ENCODE peak calls at places on chromosomes 3 and 15, in five cellular contexts. H is AG04449, C is GM23248, E is fibroblast of mammary gland, B is GM06990. Y is an unnamed sample.

GRCh38 chr3:56800373-56801150 is 1.2 kb downstream of the ARHGEF3 start:
- DNase-seq in H (no peak), E (no peak), C (no peak), B (peak; percentile 58), Y (no peak)

GRCh38 chr3:98797905-98798304 is 34.8 kb downstream of the ST3GAL6 start:
- DNase-seq in B (no peak), H (no peak), C (no peak), E (no peak), Y (no peak)

GRCh38 chr3:83074485-83074884 is 1313.0 kb upstream of the GBE1 start:
- DNase-seq in E (no peak), C (no peak), H (no peak), B (no peak), Y (no peak)

GRCh38 chr3:30606301-30607031 is at the start of gene TGFBR2:
- DNase-seq in E (peak; percentile 100), C (peak; percentile 99), B (peak; percentile 66), H (peak; percentile 86), Y (peak; percentile 99)

GRCh38 chr15:40307421-40308165 is at the start of gene PLCB2:
- DNase-seq in H (no peak), C (no peak), E (no peak), B (peak; percentile 65), Y (no peak)

GRCh38 chr3:24137354-24137753 is 192.3 kb downstream of the NR1D2 start:
- DNase-seq in H (no peak), B (no peak), C (no peak), E (no peak), Y (no peak)

GRCh38 chr3:138389144-138389601 is 40.8 kb downstream of the MRAS start:
- DNase-seq in B (no peak), E (peak; percentile 78), H (no peak), C (peak; percentile 26), Y (no peak)

GRCh38 chr3:50525987-50526386 is 22.6 kb upstream of the CACNA2D2 start:
- DNase-seq in E (peak; percentile 53), H (no peak), B (no peak), C (peak; percentile 67), Y (peak; percentile 48)

GRCh38 chr3:113885050-113885449 is 46.5 kb downstream of the GRAMD1C start:
- DNase-seq in B (peak; percentile 6), C (no peak), E (no peak), H (no peak), Y (no peak)

GRCh38 chr15:98126326-98127090 is 166.0 kb downstream of the ARRDC4 start:
- DNase-seq in E (peak; percentile 24), H (no peak), B (no peak), C (peak; percentile 48), Y (no peak)

GRCh38 chr15:20349774-20350498 is 191.7 kb downstream of the GOLGA6L6 start:
- DNase-seq in B (no peak), H (no peak), C (no peak), E (no peak), Y (no peak)

GRCh38 chr15:32943691-32944090 is 225.9 kb downstream of the GREM1 start:
- DNase-seq in C (no peak), H (peak; percentile 16), B (no peak), E (peak; percentile 28), Y (peak; percentile 63)

GRCh38 chr3:188296761-188297689 is 143.1 kb downstream of the LPP start:
- DNase-seq in H (no peak), C (peak; percentile 90), B (no peak), E (peak; percentile 92), Y (peak; percentile 59)

GRCh38 chr15:92413511-92413910 is 19.8 kb downstream of the ST8SIA2 start:
- DNase-seq in E (no peak), C (no peak), B (no peak), H (no peak), Y (no peak)

GRCh38 chr3:61847784-61848462 is 286.6 kb downstream of the PTPRG start:
- DNase-seq in H (no peak), C (peak; percentile 50), E (peak; percentile 85), B (no peak), Y (peak; percentile 22)
- H3K4me3 ChIP-seq in H (no peak overlapping the region), C (peak overlapping the region; percentile 37), E (no peak overlapping the region), B (no peak overlapping the region), Y (peak overlapping the region; percentile 73)

DNA sequence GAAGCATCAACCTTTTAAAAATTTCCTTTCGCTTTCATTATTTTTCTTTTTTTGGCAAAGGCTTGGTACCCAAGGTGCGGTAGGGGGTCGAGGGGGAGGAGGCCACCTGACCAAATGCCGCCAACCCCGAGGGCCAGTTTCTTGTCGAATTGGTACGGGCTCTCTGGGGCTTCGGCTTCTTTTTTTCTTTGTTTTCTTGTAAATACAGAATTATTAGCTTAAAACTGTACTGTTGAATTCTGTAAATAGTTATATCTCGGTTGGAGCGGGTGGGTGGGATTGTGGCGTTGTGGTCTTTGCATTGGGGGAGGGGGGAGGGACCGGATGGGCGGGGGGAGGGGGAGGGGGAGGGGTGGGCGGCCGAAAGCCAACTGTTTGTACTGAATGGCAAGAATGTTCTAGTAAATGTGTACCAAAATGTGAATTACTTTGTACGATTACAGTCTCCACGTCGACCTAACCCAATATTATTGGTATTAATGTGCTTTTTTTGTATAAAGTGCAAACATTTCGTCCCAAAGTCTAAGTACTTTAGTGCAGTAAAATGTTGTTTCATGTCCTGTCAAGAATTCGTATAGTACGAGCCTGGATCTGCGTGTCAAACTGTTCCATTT is 4.7 kb downstream of the ZIC1 start:
- DNase-seq in C (no peak), E (no peak), B (no peak), H (no peak), Y (no peak)
- H3K4me3 ChIP-seq in C (no peak overlapping the region), E (no peak overlapping the region), B (no peak overlapping the region), H (no peak overlapping the region), Y (peak overlapping the region; percentile 71)

GRCh38 chr3:52894756-52895155 is 2.6 kb downstream of the STIMATE start:
- DNase-seq in C (no peak), B (no peak), E (no peak), H (no peak), Y (no peak)
- H3K4me3 ChIP-seq in C (no peak overlapping the region), B (no peak overlapping the region), E (no peak overlapping the region), H (no peak overlapping the region), Y (no peak overlapping the region)

GRCh38 chr3:61897848-61898247 is 336.5 kb downstream of the PTPRG start:
- DNase-seq in H (no peak), B (no peak), C (no peak), E (no peak), Y (no peak)
- H3K4me3 ChIP-seq in H (no peak overlapping the region), B (no peak overlapping the region), C (no peak overlapping the region), E (no peak overlapping the region), Y (no peak overlapping the region)

GRCh38 chr15:64774556-64775523 is 549 bp downstream of the RBPMS2 start:
- DNase-seq in E (no peak), B (no peak), C (peak; percentile 43), H (no peak), Y (peak; percentile 58)

GRCh38 chr15:64779024-64779423 is 3.6 kb upstream of the RBPMS2 start:
- DNase-seq in H (no peak), C (no peak), B (no peak), E (no peak), Y (no peak)

GRCh38 chr15:64773606-64774555 is 1.5 kb downstream of the RBPMS2 start:
- DNase-seq in E (no peak), H (no peak), C (no peak), B (no peak), Y (no peak)

GRCh38 chr15:64775551-64776401 is at the start of gene RBPMS2:
- DNase-seq in H (no peak), C (peak; percentile 48), B (no peak), E (no peak), Y (peak; percentile 55)

DNA sequence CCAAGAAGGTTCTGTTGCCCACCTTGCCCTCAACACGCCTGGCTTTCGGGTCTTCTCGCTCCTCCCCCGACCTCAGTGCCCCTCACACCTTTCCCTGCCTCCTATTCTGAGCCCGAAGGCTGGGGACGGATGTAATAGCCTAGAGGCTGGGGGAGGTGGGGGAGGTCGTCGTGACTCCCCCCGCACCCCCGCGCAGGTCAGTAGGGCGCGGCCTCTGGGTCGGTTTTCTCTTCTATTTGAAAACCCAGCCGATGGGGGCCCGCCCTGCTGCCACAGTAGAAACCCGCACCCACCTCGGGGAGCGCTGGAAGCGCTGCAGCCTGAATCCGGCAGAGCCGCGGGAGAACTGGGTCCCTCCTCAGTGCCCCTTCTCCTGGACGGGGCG is 1.0 kb upstream of the RBPMS2 start:
- DNase-seq in H (no peak), E (no peak), B (no peak), C (no peak), Y (no peak)
- H3K4me3 ChIP-seq in H (peak overlapping the region; percentile 46), E (no peak overlapping the region), B (no peak overlapping the region), C (no peak overlapping the region), Y (peak overlapping the region; percentile 69)

DNA sequence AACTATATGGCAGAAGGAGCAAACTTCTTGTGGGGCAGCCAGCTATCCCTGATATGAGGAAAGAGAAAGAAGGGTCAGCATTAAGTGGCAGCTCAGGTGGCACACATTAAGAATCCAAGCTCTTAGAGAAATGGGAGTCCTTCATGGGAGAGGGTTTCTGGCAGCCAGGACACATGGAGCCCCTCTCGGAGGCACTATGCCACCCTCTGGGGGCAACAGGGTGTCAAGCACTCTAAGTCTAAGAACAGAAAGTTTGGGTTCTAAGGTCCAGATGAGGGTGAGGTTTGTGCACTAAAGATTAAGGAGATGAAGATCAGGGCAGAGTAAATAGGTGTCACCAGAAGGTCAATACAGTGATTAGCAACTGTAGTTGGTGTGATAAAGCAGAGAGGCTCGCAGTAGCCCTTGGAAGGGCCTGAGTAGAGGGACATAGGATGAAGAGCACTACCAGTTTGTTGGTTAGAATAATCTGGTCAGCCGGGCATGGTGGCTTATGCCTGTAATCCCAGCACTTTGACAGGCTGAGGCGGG is 89.3 kb downstream of the ST6GAL1 start:
- DNase-seq in E (no peak), B (no peak), H (no peak), C (no peak), Y (no peak)
- H3K4me3 ChIP-seq in E (no peak overlapping the region), B (no peak overlapping the region), H (no peak overlapping the region), C (no peak overlapping the region), Y (no peak overlapping the region)

GRCh38 chr15:74008901-74009300 is 14.4 kb downstream of the PML start:
- DNase-seq in E (no peak), H (no peak), C (no peak), B (no peak), Y (no peak)

GRCh38 chr15:74010929-74011540 is 16.5 kb downstream of the PML start:
- DNase-seq in H (no peak), B (no peak), E (peak; percentile 77), C (peak; percentile 57), Y (peak; percentile 60)

GRCh38 chr15:74013374-74013893 is 18.9 kb downstream of the PML start:
- DNase-seq in H (no peak), C (peak; percentile 22), B (no peak), E (no peak), Y (no peak)

GRCh38 chr15:74007820-74008371 is 13.4 kb downstream of the PML start:
- DNase-seq in E (no peak), H (no peak), C (no peak), B (no peak), Y (no peak)

GRCh38 chr15:74011610-74012009 is 17.1 kb downstream of the PML start:
- DNase-seq in E (peak; percentile 63), B (no peak), H (no peak), C (peak; percentile 56), Y (peak; percentile 61)
- H3K4me3 ChIP-seq in E (no peak overlapping the region), B (no peak overlapping the region), H (no peak overlapping the region), C (peak overlapping the region; percentile 24), Y (peak overlapping the region; percentile 72)

GRCh38 chr3:52246728-52247454 is 1.3 kb downstream of the PPM1M start:
- DNase-seq in E (no peak), C (no peak), B (no peak), H (no peak), Y (no peak)
- H3K4me3 ChIP-seq in E (peak overlapping the region; percentile 3), C (peak overlapping the region; percentile 73), B (peak overlapping the region; percentile 76), H (peak overlapping the region; percentile 68), Y (peak overlapping the region; percentile 82)